ENCODE peak calls at places on chromosome 13, in six cellular contexts. B is H54, N is HT1080, C is Right ventricle myocardium superior, Z is NCI-H1105, K is body of pancreas. O is an unnamed sample.
A peak's percentile ranks its signal among the peaks of the same experiment; 100 is the strongest.

GRCh38 chr13:79455331-79455730 is 25.6 kb upstream of the NDFIP2 start:
- DNase-seq in B (no peak), N (no peak), C (no peak), Z (no peak), K (no peak), O (no peak)

GRCh38 chr13:58247080-58247479 is 615.5 kb downstream of the PCDH17 start:
- DNase-seq in B (no peak), N (no peak), C (no peak), Z (no peak), K (no peak), O (no peak)

GRCh38 chr13:89380101-89380500 is 1708.9 kb downstream of the SLITRK5 start:
- DNase-seq in B (no peak), N (peak; percentile 46), C (no peak), Z (no peak), K (peak; percentile 14), O (peak; percentile 50)

GRCh38 chr13:48804836-48805601 is 151.3 kb downstream of the CYSLTR2 start:
- DNase-seq in B (no peak), N (peak; percentile 67), C (no peak), Z (no peak), K (no peak), O (no peak)

GRCh38 chr13:34671136-34671535 is 270.9 kb upstream of the NBEA start:
- DNase-seq in B (no peak), N (no peak), C (no peak), Z (no peak), K (no peak), O (no peak)

GRCh38 chr13:91045351-91046034 is 302.0 kb upstream of the MIR17HG start:
- DNase-seq in B (no peak), N (peak; percentile 26), C (no peak), Z (no peak), K (no peak), O (no peak)

GRCh38 chr13:93270769-93271753 is 44.5 kb downstream of the GPC6 start:
- DNase-seq in B (no peak), N (no peak), C (no peak), Z (peak; percentile 25), K (no peak), O (no peak)

GRCh38 chr13:40318366-40318765 is 348.1 kb downstream of the FOXO1 start:
- DNase-seq in B (no peak), N (no peak), C (peak; percentile 71), Z (peak; percentile 29), K (peak; percentile 78), O (no peak)

GRCh38 chr13:40453666-40454030 is 212.8 kb downstream of the FOXO1 start:
- DNase-seq in B (no peak), N (no peak), C (no peak), Z (no peak), K (no peak), O (no peak)

GRCh38 chr13:41200126-41200525 is 5.8 kb upstream of the KBTBD7 start:
- DNase-seq in B (no peak), N (no peak), C (no peak), Z (no peak), K (no peak), O (no peak)

GRCh38 chr13:50387124-50387581 is 371.9 kb downstream of the KCNRG start:
- DNase-seq in B (no peak), N (no peak), C (peak; percentile 76), Z (peak; percentile 47), K (peak; percentile 57), O (peak; percentile 64)

O was measured in lung.